ENCODE peak calls at places on chromosomes 2 and 18, in nine cellular contexts. R, O, T, H, Y, A, X, J and G are unnamed samples.

GRCh38 chr18:79217979-79218604 is 148.9 kb downstream of the ATP9B start:
- DNase-seq in R (no peak), O (no peak), T (no peak), H (no peak), Y (peak), A (no peak), X (peak), J (no peak), G (no peak)

GRCh38 chr18:36411745-36412168 is 114.2 kb downstream of the FHOD3 start:
- DNase-seq in R (no peak), O (no peak), T (no peak), H (peak), Y (peak), A (no peak), X (no peak), J (peak), G (no peak)

GRCh38 chr2:197372582-197372981 is 62.0 kb upstream of the ANKRD44 start:
- DNase-seq in R (no peak), O (no peak), T (no peak), H (no peak), Y (no peak), A (no peak), X (no peak), J (peak), G (no peak)

GRCh38 chr2:48450936-48451602 is 78.9 kb upstream of the STON1 start:
- DNase-seq in R (no peak), O (no peak), T (no peak), H (no peak), Y (no peak), A (no peak), X (no peak), J (no peak), G (no peak)

GRCh38 chr2:28356095-28356911 is 36.4 kb upstream of the FOSL2 start:
- DNase-seq in R (peak), O (no peak), T (peak), H (peak), Y (peak), A (no peak), X (peak), J (peak), G (peak)

GRCh38 chr18:79478484-79479113 is 82.9 kb downstream of the NFATC1 start:
- DNase-seq in R (no peak), O (no peak), T (peak), H (no peak), Y (no peak), A (no peak), X (no peak), J (no peak), G (no peak)

GRCh38 chr2:446963-447540 is 159.2 kb upstream of the ALKAL2 start:
- DNase-seq in R (no peak), O (no peak), T (no peak), H (no peak), Y (no peak), A (peak), X (no peak), J (no peak), G (no peak)

GRCh38 chr2:160680294-160680693 is 186.7 kb upstream of the RBMS1 start:
- DNase-seq in R (no peak), O (no peak), T (no peak), H (no peak), Y (no peak), A (no peak), X (no peak), J (no peak), G (no peak)

GRCh38 chr2:133286326-133286922 is 281.8 kb downstream of the NCKAP5 start:
- DNase-seq in R (peak), O (no peak), T (no peak), H (peak), Y (no peak), A (no peak), X (no peak), J (peak), G (no peak)

GRCh38 chr2:10408649-10409579 is 39.2 kb downstream of the ODC1 start:
- DNase-seq in R (peak), O (peak), T (peak), H (peak), Y (peak), A (peak), X (peak), J (peak), G (peak)

GRCh38 chr18:79818036-79818435 is 20.3 kb downstream of the KCNG2 start:
- DNase-seq in R (no peak), O (no peak), T (no peak), H (no peak), Y (no peak), A (no peak), X (no peak), J (peak), G (no peak)

GRCh38 chr18:31648966-31649429 is 35.4 kb downstream of the B4GALT6 start:
- DNase-seq in R (peak), O (no peak), T (no peak), H (peak), Y (peak), A (no peak), X (no peak), J (peak), G (no peak)

GRCh38 chr18:79427368-79428225 is 31.9 kb downstream of the NFATC1 start:
- DNase-seq in R (no peak), O (no peak), T (no peak), H (no peak), Y (no peak), A (no peak), X (no peak), J (no peak), G (no peak)

GRCh38 chr18:3456686-3457069 is 6.7 kb downstream of the TGIF1 start:
- DNase-seq in R (no peak), O (no peak), T (no peak), H (no peak), Y (no peak), A (no peak), X (no peak), J (peak), G (no peak)

GRCh38 chr18:11649839-11650238 is 39.2 kb upstream of the GNAL start:
- DNase-seq in R (no peak), O (no peak), T (no peak), H (no peak), Y (no peak), A (no peak), X (no peak), J (no peak), G (no peak)

GRCh38 chr2:68709421-68709911 is 25.1 kb upstream of the ARHGAP25 start:
- DNase-seq in R (peak), O (no peak), T (no peak), H (peak), Y (peak), A (peak), X (no peak), J (peak), G (no peak)

GRCh38 chr18:48059363-48060109 is 129.1 kb upstream of the SMAD2 start:
- DNase-seq in R (no peak), O (no peak), T (no peak), H (no peak), Y (no peak), A (no peak), X (no peak), J (no peak), G (no peak)

GRCh38 chr2:134137182-134137595 is 116.7 kb upstream of the MGAT5 start:
- DNase-seq in R (no peak), O (no peak), T (no peak), H (peak), Y (peak), A (no peak), X (peak), J (peak), G (no peak)

GRCh38 chr2:224369028-224369632 is 32.8 kb downstream of the FAM124B start:
- DNase-seq in R (peak), O (no peak), T (no peak), H (peak), Y (peak), A (peak), X (no peak), J (peak), G (no peak)

GRCh38 chr2:230713331-230714121 is 884 bp downstream of the CAB39 start:
- DNase-seq in R (peak), O (peak), T (peak), H (no peak), Y (no peak), A (peak), X (peak), J (peak), G (no peak)

GRCh38 chr18:49561377-49562193 is at the start of gene LIPG:
- DNase-seq in R (peak), O (no peak), T (peak), H (peak), Y (peak), A (peak), X (peak), J (peak), G (no peak)

GRCh38 chr2:31197166-31197565 is 20.1 kb downstream of the CAPN14 start:
- DNase-seq in R (peak), O (no peak), T (no peak), H (no peak), Y (no peak), A (no peak), X (no peak), J (peak), G (no peak)

GRCh38 chr2:15391771-15392170 is 169.4 kb downstream of the NBAS start:
- DNase-seq in R (no peak), O (no peak), T (no peak), H (no peak), Y (no peak), A (no peak), X (no peak), J (no peak), G (no peak)

GRCh38 chr2:151162185-151162584 is 99.5 kb downstream of the RBM43 start:
- DNase-seq in R (peak), O (no peak), T (no peak), H (peak), Y (peak), A (no peak), X (no peak), J (peak), G (no peak)

GRCh38 chr2:27954771-27955384 is 64.3 kb downstream of the BABAM2 start:
- DNase-seq in R (peak), O (no peak), T (no peak), H (peak), Y (peak), A (peak), X (no peak), J (peak), G (no peak)

GRCh38 chr2:36357506-36358316 is 2.1 kb downstream of the CRIM1 start:
- DNase-seq in R (peak), O (no peak), T (peak), H (peak), Y (peak), A (peak), X (no peak), J (peak), G (peak)
- TF ChIP-seq CTCF in R (peak), O (no peak), T (no peak), H (peak), Y (peak), A (no peak), X (no peak), J (peak), G (peak)

DNA sequence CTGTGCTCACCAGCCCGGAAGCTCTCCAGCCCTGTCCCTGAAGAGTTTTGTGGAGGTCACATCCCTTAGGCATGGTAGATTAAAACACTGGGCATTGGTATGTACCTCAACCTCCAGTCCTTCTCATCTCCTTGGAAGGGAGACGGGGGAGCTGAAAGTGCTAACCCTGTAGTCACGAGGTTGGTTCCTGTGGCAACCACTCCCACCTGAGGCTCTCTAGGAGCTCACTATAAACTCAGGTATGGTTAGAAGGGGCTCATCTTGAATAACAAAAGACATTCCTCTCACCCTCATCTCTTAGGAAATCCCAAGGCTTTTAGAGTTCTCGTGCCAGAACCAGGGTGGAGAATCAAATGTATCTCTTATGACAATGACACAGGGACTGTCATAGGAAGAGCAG is 43.0 kb upstream of the MGAT4A start:
- DNase-seq in R (no peak), O (no peak), T (no peak), H (no peak), Y (no peak), A (no peak), X (no peak), J (no peak), G (no peak)
- TF ChIP-seq CTCF in R (no peak), O (no peak), T (no peak), H (no peak), Y (no peak), A (no peak), X (no peak), J (no peak), G (no peak)

DNA sequence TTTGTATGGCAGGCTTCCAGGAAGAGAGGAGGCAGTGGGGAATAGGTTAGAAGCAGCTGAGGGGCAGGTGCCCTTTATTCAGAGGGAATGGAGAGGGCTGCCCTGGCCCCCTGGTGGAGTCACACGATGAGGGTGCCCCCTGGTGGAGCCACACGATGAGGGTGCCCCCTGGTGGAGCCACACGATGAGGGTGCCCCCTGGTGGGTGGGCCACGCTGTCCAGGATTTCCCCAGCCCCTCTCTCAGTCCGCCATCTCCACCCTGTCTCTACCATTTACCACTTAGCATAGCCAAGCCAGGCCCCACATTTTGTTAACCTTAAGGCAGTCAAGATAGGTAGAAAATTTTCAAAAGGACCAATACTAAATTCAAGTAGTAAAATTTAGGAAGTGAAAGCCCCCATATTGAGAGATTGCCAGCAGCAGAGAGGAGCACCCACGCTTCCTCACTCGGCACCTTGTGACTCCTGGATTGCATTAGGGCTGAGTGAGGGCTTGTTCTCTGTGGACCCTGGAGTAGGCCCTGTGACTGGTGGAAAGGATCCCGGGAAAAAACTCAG is 10.4 kb upstream of the FAM228A start:
- DNase-seq in R (no peak), O (peak), T (peak), H (peak), Y (peak), A (peak), X (peak), J (peak), G (no peak)
- TF ChIP-seq CTCF in R (peak), O (peak), T (peak), H (peak), Y (peak), A (peak), X (peak), J (peak), G (peak)

GRCh38 chr2:46377287-46377605 is 80.0 kb downstream of the EPAS1 start:
- DNase-seq in R (no peak), O (no peak), T (no peak), H (no peak), Y (no peak), A (no peak), X (no peak), J (no peak), G (no peak)
- TF ChIP-seq CTCF in R (no peak), O (no peak), T (no peak), H (no peak), Y (no peak), A (no peak), X (no peak), J (peak), G (no peak)

DNA sequence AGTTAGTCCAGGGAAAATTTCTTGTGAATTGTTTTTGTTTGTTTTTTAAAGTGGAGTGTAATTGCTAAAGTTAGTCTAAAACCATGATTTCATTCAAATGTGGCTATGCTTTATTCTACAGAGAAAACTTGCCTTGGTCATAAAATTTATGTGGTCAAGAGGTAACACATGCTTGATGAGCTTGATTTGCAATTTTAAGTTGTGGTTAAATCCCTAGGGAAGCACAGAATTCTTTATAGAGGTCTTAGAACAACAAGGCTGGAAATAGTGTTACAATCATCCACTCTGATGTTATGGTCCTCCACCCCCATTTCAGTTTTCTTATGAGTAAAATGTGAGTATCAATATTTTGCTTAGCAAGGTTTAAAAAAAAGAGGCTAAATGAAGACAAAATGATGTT is 359.6 kb downstream of the NRXN1 start:
- DNase-seq in R (no peak), O (no peak), T (no peak), H (no peak), Y (no peak), A (no peak), X (no peak), J (no peak), G (no peak)
- TF ChIP-seq CTCF in R (no peak), O (no peak), T (no peak), H (no peak), Y (no peak), A (no peak), X (no peak), J (no peak), G (no peak)

GRCh38 chr18:54086046-54086802 is 138.2 kb downstream of the MBD2 start:
- DNase-seq in R (no peak), O (no peak), T (no peak), H (no peak), Y (no peak), A (no peak), X (no peak), J (no peak), G (no peak)

GRCh38 chr18:54075681-54076080 is 148.8 kb downstream of the MBD2 start:
- DNase-seq in R (peak), O (no peak), T (no peak), H (no peak), Y (no peak), A (no peak), X (no peak), J (peak), G (no peak)

GRCh38 chr18:54080854-54081253 is 143.6 kb downstream of the MBD2 start:
- DNase-seq in R (peak), O (no peak), T (no peak), H (no peak), Y (no peak), A (no peak), X (no peak), J (peak), G (no peak)
- TF ChIP-seq CTCF in R (no peak), O (no peak), T (no peak), H (no peak), Y (no peak), A (no peak), X (no peak), J (no peak), G (no peak)

GRCh38 chr2:96413067-96413722 is 77.6 kb downstream of the NCAPH start:
- DNase-seq in R (peak), O (no peak), T (no peak), H (peak), Y (peak), A (no peak), X (peak), J (peak), G (no peak)
- TF ChIP-seq CTCF in R (no peak), O (no peak), T (no peak), H (no peak), Y (no peak), A (no peak), X (no peak), J (peak), G (peak)

GRCh38 chr18:5787936-5788335 is 107.4 kb downstream of the TMEM200C start:
- DNase-seq in R (no peak), O (no peak), T (no peak), H (no peak), Y (no peak), A (no peak), X (no peak), J (no peak), G (no peak)
- TF ChIP-seq CTCF in R (no peak), O (no peak), T (no peak), H (no peak), Y (no peak), A (no peak), X (no peak), J (no peak), G (no peak)

GRCh38 chr18:56314396-56314795 is 324.0 kb downstream of the TXNL1 start:
- DNase-seq in R (no peak), O (no peak), T (no peak), H (peak), Y (peak), A (peak), X (no peak), J (no peak), G (no peak)
- TF ChIP-seq CTCF in R (no peak), O (no peak), T (no peak), H (no peak), Y (no peak), A (peak), X (no peak), J (peak), G (peak)

GRCh38 chr2:44560352-44560751 is 198.6 kb downstream of the CAMKMT start:
- DNase-seq in R (no peak), O (no peak), T (peak), H (no peak), Y (no peak), A (peak), X (peak), J (peak), G (no peak)
- TF ChIP-seq CTCF in R (peak), O (no peak), T (no peak), H (peak), Y (peak), A (peak), X (no peak), J (peak), G (no peak)